ENCODE peak calls at places on chromosomes 3 and 15, in six cellular contexts. One of them, this sample, is unnamed. For H3K4me1, the result is how much of the 10 kb centered on the place peaks cover.

GRCh38 chr15:35697549-35698299 is 151.8 kb upstream of the DPH6 start:
- DNase-seq in effector memory CD4-positive, alpha-beta T cell: no peak
- DNase-seq in Peyer's patch: no peak
- DNase-seq in CD4-positive, alpha-beta memory T cell: no peak
- DNase-seq in sigmoid colon: no peak
- DNase-seq in uterus: peak
- DNase-seq in this sample: no peak

GRCh38 chr15:101528917-101529299 is 39.4 kb upstream of the PCSK6 start:
- DNase-seq in effector memory CD4-positive, alpha-beta T cell: no peak
- DNase-seq in Peyer's patch: no peak
- DNase-seq in CD4-positive, alpha-beta memory T cell: no peak
- DNase-seq in sigmoid colon: no peak
- DNase-seq in uterus: no peak
- DNase-seq in this sample: no peak

GRCh38 chr3:10732292-10732691 is 83.7 kb upstream of the SLC6A11 start:
- DNase-seq in effector memory CD4-positive, alpha-beta T cell: no peak
- DNase-seq in Peyer's patch: no peak
- DNase-seq in CD4-positive, alpha-beta memory T cell: no peak
- DNase-seq in sigmoid colon: no peak
- DNase-seq in uterus: no peak
- DNase-seq in this sample: no peak

GRCh38 chr15:41203395-41203794 is 27.2 kb downstream of the EXD1 start:
- DNase-seq in effector memory CD4-positive, alpha-beta T cell: no peak
- DNase-seq in Peyer's patch: no peak
- DNase-seq in CD4-positive, alpha-beta memory T cell: no peak
- DNase-seq in sigmoid colon: no peak
- DNase-seq in uterus: no peak
- DNase-seq in this sample: no peak

GRCh38 chr3:196639517-196640500 is at the start of gene NRROS:
- DNase-seq in effector memory CD4-positive, alpha-beta T cell: peak
- DNase-seq in Peyer's patch: peak
- DNase-seq in CD4-positive, alpha-beta memory T cell: peak
- DNase-seq in sigmoid colon: peak
- DNase-seq in uterus: peak
- DNase-seq in this sample: peak

GRCh38 chr15:100224206-100225185 is 117.3 kb downstream of the ADAMTS17 start:
- DNase-seq in effector memory CD4-positive, alpha-beta T cell: no peak
- DNase-seq in Peyer's patch: no peak
- DNase-seq in CD4-positive, alpha-beta memory T cell: no peak
- DNase-seq in sigmoid colon: no peak
- DNase-seq in uterus: no peak
- DNase-seq in this sample: no peak

GRCh38 chr3:151660890-151661289 is 72.8 kb upstream of the AADACL2 start:
- DNase-seq in effector memory CD4-positive, alpha-beta T cell: no peak
- DNase-seq in Peyer's patch: no peak
- DNase-seq in CD4-positive, alpha-beta memory T cell: no peak
- DNase-seq in sigmoid colon: no peak
- DNase-seq in uterus: no peak
- DNase-seq in this sample: peak

GRCh38 chr15:26691249-26691648 is 81.6 kb downstream of the GABRB3 start:
- DNase-seq in effector memory CD4-positive, alpha-beta T cell: no peak
- DNase-seq in Peyer's patch: no peak
- DNase-seq in CD4-positive, alpha-beta memory T cell: no peak
- DNase-seq in sigmoid colon: no peak
- DNase-seq in uterus: no peak
- DNase-seq in this sample: no peak

GRCh38 chr3:122679467-122680291 is 960 bp upstream of the PARP14 start:
- DNase-seq in effector memory CD4-positive, alpha-beta T cell: no peak
- DNase-seq in Peyer's patch: peak
- DNase-seq in CD4-positive, alpha-beta memory T cell: peak
- DNase-seq in sigmoid colon: peak
- DNase-seq in uterus: peak
- DNase-seq in this sample: peak

GRCh38 chr3:190368871-190369270 is 19.1 kb upstream of the CLDN16 start:
- DNase-seq in effector memory CD4-positive, alpha-beta T cell: no peak
- DNase-seq in Peyer's patch: no peak
- DNase-seq in CD4-positive, alpha-beta memory T cell: no peak
- DNase-seq in sigmoid colon: no peak
- DNase-seq in uterus: no peak
- DNase-seq in this sample: no peak

GRCh38 chr3:15645740-15646490 is 44.4 kb downstream of the BTD start:
- DNase-seq in effector memory CD4-positive, alpha-beta T cell: no peak
- DNase-seq in Peyer's patch: no peak
- DNase-seq in CD4-positive, alpha-beta memory T cell: no peak
- DNase-seq in sigmoid colon: peak
- DNase-seq in uterus: peak
- DNase-seq in this sample: no peak

GRCh38 chr15:74317820-74318375 is 49.5 kb downstream of the CYP11A1 start:
- DNase-seq in effector memory CD4-positive, alpha-beta T cell: no peak
- DNase-seq in Peyer's patch: peak
- DNase-seq in CD4-positive, alpha-beta memory T cell: no peak
- DNase-seq in sigmoid colon: peak
- DNase-seq in uterus: peak
- DNase-seq in this sample: no peak

GRCh38 chr3:6861331-6861988 is 545 bp downstream of the GRM7 start:
- DNase-seq in effector memory CD4-positive, alpha-beta T cell: no peak
- DNase-seq in Peyer's patch: no peak
- DNase-seq in CD4-positive, alpha-beta memory T cell: no peak
- DNase-seq in sigmoid colon: no peak
- DNase-seq in uterus: no peak
- DNase-seq in this sample: no peak

GRCh38 chr3:50600841-50601591 is 10.6 kb downstream of the CISH start:
- DNase-seq in effector memory CD4-positive, alpha-beta T cell: peak
- DNase-seq in Peyer's patch: peak
- DNase-seq in CD4-positive, alpha-beta memory T cell: peak
- DNase-seq in sigmoid colon: peak
- DNase-seq in uterus: peak
- DNase-seq in this sample: no peak

GRCh38 chr15:61266916-61267315 is 37.8 kb upstream of the RORA start:
- DNase-seq in effector memory CD4-positive, alpha-beta T cell: no peak
- DNase-seq in Peyer's patch: no peak
- DNase-seq in CD4-positive, alpha-beta memory T cell: no peak
- DNase-seq in sigmoid colon: no peak
- DNase-seq in uterus: no peak
- DNase-seq in this sample: no peak

GRCh38 chr15:58585668-58586461 is 154.1 kb downstream of the LIPC start:
- DNase-seq in effector memory CD4-positive, alpha-beta T cell: no peak
- DNase-seq in Peyer's patch: no peak
- DNase-seq in CD4-positive, alpha-beta memory T cell: no peak
- DNase-seq in sigmoid colon: no peak
- DNase-seq in uterus: no peak
- DNase-seq in this sample: peak

GRCh38 chr15:92082217-92082843 is 228.8 kb downstream of the SLCO3A1 start:
- DNase-seq in effector memory CD4-positive, alpha-beta T cell: no peak
- DNase-seq in Peyer's patch: peak
- DNase-seq in CD4-positive, alpha-beta memory T cell: peak
- DNase-seq in sigmoid colon: peak
- DNase-seq in uterus: peak
- DNase-seq in this sample: peak

GRCh38 chr3:65596511-65597224 is 442.1 kb downstream of the MAGI1 start:
- DNase-seq in effector memory CD4-positive, alpha-beta T cell: no peak
- DNase-seq in Peyer's patch: no peak
- DNase-seq in CD4-positive, alpha-beta memory T cell: no peak
- DNase-seq in sigmoid colon: no peak
- DNase-seq in uterus: no peak
- DNase-seq in this sample: no peak

GRCh38 chr15:28208583-28208982 is 109.5 kb upstream of the OCA2 start:
- DNase-seq in effector memory CD4-positive, alpha-beta T cell: no peak
- DNase-seq in Peyer's patch: no peak
- DNase-seq in CD4-positive, alpha-beta memory T cell: no peak
- DNase-seq in sigmoid colon: no peak
- DNase-seq in uterus: no peak
- DNase-seq in this sample: no peak

GRCh38 chr3:130759692-130760338 is 13.2 kb upstream of the PIK3R4 start:
- DNase-seq in effector memory CD4-positive, alpha-beta T cell: no peak
- DNase-seq in Peyer's patch: no peak
- DNase-seq in CD4-positive, alpha-beta memory T cell: peak
- DNase-seq in sigmoid colon: no peak
- DNase-seq in uterus: no peak
- DNase-seq in this sample: peak

GRCh38 chr3:179068779-179069530 is 2.7 kb downstream of the ZMAT3 start:
- DNase-seq in effector memory CD4-positive, alpha-beta T cell: no peak
- DNase-seq in Peyer's patch: no peak
- DNase-seq in CD4-positive, alpha-beta memory T cell: peak
- DNase-seq in sigmoid colon: no peak
- DNase-seq in uterus: no peak
- DNase-seq in this sample: peak

DNA sequence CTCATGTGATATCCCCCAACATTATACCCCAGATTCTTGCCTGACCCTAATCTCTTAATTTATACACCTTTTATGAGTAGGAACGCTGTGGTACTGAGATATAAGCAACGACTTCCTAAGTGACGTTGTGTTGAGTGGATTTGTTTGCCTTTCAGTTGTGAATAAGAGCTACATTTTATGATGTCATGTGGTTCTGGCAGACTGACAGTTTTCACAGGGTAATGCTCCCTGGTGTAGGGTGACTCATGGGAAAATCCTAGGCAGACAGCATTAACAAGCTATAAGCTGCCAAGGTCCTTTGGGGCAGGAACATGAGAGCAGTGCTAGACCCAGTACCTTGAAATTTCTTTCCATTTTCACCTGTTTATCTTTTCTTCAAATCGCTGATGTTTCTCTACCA is 11.2 kb downstream of the C3orf52 start:
- DNase-seq in effector memory CD4-positive, alpha-beta T cell: no peak
- DNase-seq in Peyer's patch: no peak
- DNase-seq in CD4-positive, alpha-beta memory T cell: no peak
- DNase-seq in sigmoid colon: no peak
- DNase-seq in uterus: no peak
- DNase-seq in this sample: no peak
- H3K27ac ChIP-seq in effector memory CD4-positive, alpha-beta T cell: no peak
- H3K27ac ChIP-seq in Peyer's patch: no peak
- H3K27ac ChIP-seq in CD4-positive, alpha-beta memory T cell: no peak
- H3K27ac ChIP-seq in sigmoid colon: no peak
- H3K27ac ChIP-seq in uterus: no peak
- H3K27ac ChIP-seq in this sample: no peak

GRCh38 chr3:14432996-14433572 is 30.7 kb downstream of the SLC6A6 start:
- DNase-seq in effector memory CD4-positive, alpha-beta T cell: no peak
- DNase-seq in Peyer's patch: no peak
- DNase-seq in CD4-positive, alpha-beta memory T cell: no peak
- DNase-seq in sigmoid colon: no peak
- DNase-seq in uterus: no peak
- DNase-seq in this sample: no peak

GRCh38 chr3:14430706-14431470 is 28.5 kb downstream of the SLC6A6 start:
- DNase-seq in effector memory CD4-positive, alpha-beta T cell: no peak
- DNase-seq in Peyer's patch: no peak
- DNase-seq in CD4-positive, alpha-beta memory T cell: no peak
- DNase-seq in sigmoid colon: no peak
- DNase-seq in uterus: no peak
- DNase-seq in this sample: no peak

GRCh38 chr3:14431928-14432834 is 29.8 kb downstream of the SLC6A6 start:
- DNase-seq in effector memory CD4-positive, alpha-beta T cell: peak
- DNase-seq in Peyer's patch: peak
- DNase-seq in CD4-positive, alpha-beta memory T cell: peak
- DNase-seq in sigmoid colon: peak
- DNase-seq in uterus: peak
- DNase-seq in this sample: peak

GRCh38 chr3:14429689-14430452 is 27.5 kb downstream of the SLC6A6 start:
- DNase-seq in effector memory CD4-positive, alpha-beta T cell: no peak
- DNase-seq in Peyer's patch: no peak
- DNase-seq in CD4-positive, alpha-beta memory T cell: no peak
- DNase-seq in sigmoid colon: no peak
- DNase-seq in uterus: no peak
- DNase-seq in this sample: no peak

DNA sequence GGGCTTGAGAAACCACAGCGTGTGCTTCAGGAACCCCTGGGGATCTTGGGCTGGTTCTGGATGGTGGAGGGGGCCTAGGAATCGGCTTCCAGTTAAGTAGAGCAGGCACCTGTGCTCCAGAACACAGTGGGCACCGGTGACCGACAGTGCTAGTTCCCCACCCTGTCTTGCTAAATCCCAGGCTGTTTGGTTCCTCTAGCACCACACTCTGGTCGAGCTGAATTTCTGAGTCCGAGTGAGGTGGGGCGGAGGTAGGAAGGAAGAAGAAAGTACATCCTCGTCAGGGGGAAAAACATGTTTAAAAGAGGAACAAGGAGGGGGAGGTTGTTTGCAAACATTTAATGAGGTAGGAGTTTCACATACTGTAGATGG is 29.1 kb downstream of the SLC6A6 start:
- DNase-seq in effector memory CD4-positive, alpha-beta T cell: no peak
- DNase-seq in Peyer's patch: peak
- DNase-seq in CD4-positive, alpha-beta memory T cell: no peak
- DNase-seq in sigmoid colon: no peak
- DNase-seq in uterus: no peak
- DNase-seq in this sample: peak
- H3K4me1 ChIP-seq in effector memory CD4-positive, alpha-beta T cell: half or more
- H3K4me1 ChIP-seq in Peyer's patch: half or more
- H3K4me1 ChIP-seq in CD4-positive, alpha-beta memory T cell: half or more
- H3K4me1 ChIP-seq in sigmoid colon: under half
- H3K4me1 ChIP-seq in uterus: under half
- H3K4me1 ChIP-seq in this sample: half or more

GRCh38 chr3:29283739-29284138 is 2.9 kb downstream of the RBMS3 start:
- DNase-seq in effector memory CD4-positive, alpha-beta T cell: no peak
- DNase-seq in Peyer's patch: no peak
- DNase-seq in CD4-positive, alpha-beta memory T cell: no peak
- DNase-seq in sigmoid colon: no peak
- DNase-seq in uterus: no peak
- DNase-seq in this sample: no peak
- H3K27ac ChIP-seq in effector memory CD4-positive, alpha-beta T cell: no peak
- H3K27ac ChIP-seq in Peyer's patch: peak
- H3K27ac ChIP-seq in CD4-positive, alpha-beta memory T cell: no peak
- H3K27ac ChIP-seq in sigmoid colon: peak
- H3K27ac ChIP-seq in uterus: peak
- H3K27ac ChIP-seq in this sample: no peak

GRCh38 chr15:88630141-88630721 is 8.6 kb upstream of the ISG20 start:
- DNase-seq in effector memory CD4-positive, alpha-beta T cell: no peak
- DNase-seq in Peyer's patch: peak
- DNase-seq in CD4-positive, alpha-beta memory T cell: no peak
- DNase-seq in sigmoid colon: peak
- DNase-seq in uterus: peak
- DNase-seq in this sample: no peak
- H3K4me1 ChIP-seq in effector memory CD4-positive, alpha-beta T cell: half or more
- H3K4me1 ChIP-seq in Peyer's patch: half or more
- H3K4me1 ChIP-seq in CD4-positive, alpha-beta memory T cell: half or more
- H3K4me1 ChIP-seq in sigmoid colon: under half
- H3K4me1 ChIP-seq in uterus: under half
- H3K4me1 ChIP-seq in this sample: under half

GRCh38 chr3:186598108-186598784 is 14.6 kb upstream of the AHSG start:
- DNase-seq in effector memory CD4-positive, alpha-beta T cell: no peak
- DNase-seq in Peyer's patch: no peak
- DNase-seq in CD4-positive, alpha-beta memory T cell: no peak
- DNase-seq in sigmoid colon: no peak
- DNase-seq in uterus: peak
- DNase-seq in this sample: no peak
- H3K27ac ChIP-seq in effector memory CD4-positive, alpha-beta T cell: no peak
- H3K27ac ChIP-seq in Peyer's patch: peak
- H3K27ac ChIP-seq in CD4-positive, alpha-beta memory T cell: no peak
- H3K27ac ChIP-seq in sigmoid colon: no peak
- H3K27ac ChIP-seq in uterus: no peak
- H3K27ac ChIP-seq in this sample: no peak

DNA sequence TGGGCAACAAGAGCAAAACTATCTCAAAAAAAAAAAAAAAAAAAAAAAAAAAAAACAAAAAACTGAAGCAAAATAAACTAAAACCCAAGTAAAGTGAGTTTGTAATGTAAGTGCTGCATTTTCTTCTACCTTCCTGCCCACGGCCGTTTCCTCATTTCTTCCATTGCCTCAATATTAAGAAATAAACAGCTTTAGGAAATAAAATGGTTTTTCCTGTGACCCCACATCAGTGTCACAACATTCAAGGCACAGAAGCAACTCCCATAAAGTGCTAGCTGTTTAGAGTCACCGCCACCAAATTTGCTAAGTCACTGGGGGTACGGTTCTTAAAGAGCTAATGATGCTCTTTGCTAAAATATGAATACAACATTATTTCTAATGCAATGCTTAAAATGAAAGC is 3.3 kb downstream of the PKM start:
- DNase-seq in effector memory CD4-positive, alpha-beta T cell: no peak
- DNase-seq in Peyer's patch: no peak
- DNase-seq in CD4-positive, alpha-beta memory T cell: no peak
- DNase-seq in sigmoid colon: no peak
- DNase-seq in uterus: no peak
- DNase-seq in this sample: no peak
- H3K4me1 ChIP-seq in effector memory CD4-positive, alpha-beta T cell: under half
- H3K4me1 ChIP-seq in Peyer's patch: half or more
- H3K4me1 ChIP-seq in CD4-positive, alpha-beta memory T cell: half or more
- H3K4me1 ChIP-seq in sigmoid colon: under half
- H3K4me1 ChIP-seq in uterus: under half
- H3K4me1 ChIP-seq in this sample: half or more